ENCODE peak calls at places on chromosomes 2 and 18, in six cellular contexts. L is neural progenitor cell, T is PC-3, H is GM23248, J is OCI-LY7, Z is GM23338. I is an unnamed sample.

GRCh38 chr2:43083710-43084698 is 142.4 kb downstream of the ZFP36L2 start:
- DNase-seq in T (peak; percentile 48), J (no peak), H (peak; percentile 78), Z (peak; percentile 39), L (peak; percentile 64), I (peak; percentile 60)

GRCh38 chr2:39128919-39129391 is 8.1 kb upstream of the SOS1 start:
- DNase-seq in L (no peak), J (peak; percentile 64), Z (no peak), T (peak; percentile 52), H (peak; percentile 20), I (no peak)

GRCh38 chr18:30522288-30522929 is 520.1 kb downstream of the DSC3 start:
- DNase-seq in L (no peak), J (no peak), Z (peak; percentile 64), H (no peak), T (no peak), I (no peak)

GRCh38 chr2:3986063-3986462 is 282.7 kb downstream of the DCDC2C start:
- DNase-seq in J (no peak), L (no peak), Z (no peak), T (peak; percentile 15), H (no peak), I (no peak)

GRCh38 chr2:215729985-215730620 is 283.2 kb downstream of the MREG start:
- DNase-seq in J (no peak), T (no peak), Z (no peak), H (peak; percentile 58), L (no peak), I (no peak)

GRCh38 chr18:10391506-10391905 is 62.9 kb upstream of the APCDD1 start:
- DNase-seq in T (no peak), L (no peak), H (no peak), Z (no peak), J (no peak), I (no peak)

GRCh38 chr2:124112966-124113365 is 87.9 kb downstream of the CNTNAP5 start:
- DNase-seq in J (no peak), T (peak; percentile 61), Z (no peak), H (peak; percentile 6), L (no peak), I (no peak)

GRCh38 chr2:222950886-222951285 is 90.0 kb downstream of the ACSL3 start:
- DNase-seq in H (peak; percentile 85), T (peak; percentile 27), Z (no peak), J (no peak), L (no peak), I (peak; percentile 44)

GRCh38 chr2:78431241-78431640 is 594.3 kb upstream of the REG3G start:
- DNase-seq in Z (peak; percentile 26), J (no peak), T (no peak), H (no peak), L (peak; percentile 45), I (no peak)

GRCh38 chr2:7026740-7027139 is 109.5 kb downstream of the RNF144A start:
- DNase-seq in L (no peak), J (no peak), H (no peak), Z (no peak), T (no peak), I (no peak)

GRCh38 chr2:69214898-69215297 is 172.1 kb downstream of the GFPT1 start:
- DNase-seq in J (no peak), H (peak; percentile 76), L (no peak), Z (no peak), T (peak; percentile 25), I (peak; percentile 31)

GRCh38 chr2:214261683-214262082 is 149.2 kb upstream of the VWC2L start:
- DNase-seq in L (no peak), T (peak; percentile 45), Z (no peak), H (peak; percentile 21), J (no peak), I (no peak)

GRCh38 chr2:129923265-129924141 is 56.0 kb upstream of the RAB6C start:
- DNase-seq in Z (peak; percentile 90), J (peak; percentile 20), L (peak; percentile 84), H (peak; percentile 65), T (peak; percentile 68), I (peak; percentile 67)

GRCh38 chr2:73075477-73076373 is 4.2 kb upstream of the SFXN5 start:
- DNase-seq in T (no peak), L (no peak), H (no peak), Z (no peak), J (no peak), I (no peak)

GRCh38 chr18:77140439-77141109 is 8.0 kb upstream of the MBP start:
- DNase-seq in L (no peak), Z (no peak), T (no peak), J (peak; percentile 17), H (no peak), I (peak; percentile 46)

GRCh38 chr2:230896346-230897115 is 28.5 kb downstream of the GPR55 start:
- DNase-seq in L (no peak), T (no peak), H (no peak), J (no peak), Z (no peak), I (peak; percentile 3)

GRCh38 chr2:240925576-240926515 is 19.7 kb downstream of the CROCC2 start:
- DNase-seq in Z (no peak), T (no peak), L (no peak), J (no peak), H (no peak), I (no peak)

GRCh38 chr2:122799391-122799790 is 1043.9 kb downstream of the TSN start:
- DNase-seq in T (no peak), L (no peak), Z (no peak), J (no peak), H (no peak), I (no peak)

GRCh38 chr2:238361877-238362276 is 41.6 kb downstream of the TRAF3IP1 start:
- DNase-seq in J (no peak), Z (no peak), T (no peak), L (no peak), H (no peak), I (no peak)

GRCh38 chr2:30280596-30281434 is 49.5 kb downstream of the LBH start:
- DNase-seq in H (no peak), L (no peak), T (no peak), Z (no peak), J (no peak), I (peak; percentile 26)

GRCh38 chr2:16257001-16257724 is 316.8 kb downstream of the MYCN start:
- DNase-seq in Z (no peak), T (no peak), H (no peak), J (no peak), L (no peak), I (no peak)

GRCh38 chr18:59837586-59837985 is 62.2 kb upstream of the PMAIP1 start:
- DNase-seq in Z (peak; percentile 91), L (peak; percentile 71), H (peak; percentile 75), T (peak; percentile 88), J (peak; percentile 72), I (peak; percentile 72)

GRCh38 chr2:156790343-156791034 is 354.3 kb downstream of the GPD2 start:
- DNase-seq in L (no peak), H (no peak), Z (no peak), J (no peak), T (no peak), I (no peak)

GRCh38 chr2:20516646-20517341 is 69.9 kb downstream of the RHOB start:
- DNase-seq in L (no peak), J (no peak), H (peak; percentile 23), Z (no peak), T (no peak), I (no peak)

GRCh38 chr2:188065386-188065785 is 226.3 kb upstream of the GULP1 start:
- DNase-seq in T (peak; percentile 9), H (no peak), J (no peak), Z (no peak), L (no peak), I (no peak)

GRCh38 chr2:235054919-235055318 is 103.1 kb downstream of the SH3BP4 start:
- DNase-seq in L (no peak), H (no peak), T (no peak), Z (no peak), J (no peak), I (no peak)

GRCh38 chr2:157574165-157574564 is 54.5 kb downstream of the ACVR1C start:
- DNase-seq in L (no peak), H (no peak), T (no peak), Z (no peak), J (no peak), I (no peak)

GRCh38 chr2:238079874-238080327 is 19.1 kb downstream of the SCLY start:
- DNase-seq in Z (no peak), J (no peak), H (no peak), T (peak; percentile 53), L (no peak), I (no peak)

GRCh38 chr2:70514612-70515055 is 39.0 kb downstream of the TGFA start:
- DNase-seq in L (no peak), H (no peak), T (no peak), Z (no peak), J (no peak), I (peak; percentile 79)

GRCh38 chr2:8426577-8426976 is 255.3 kb upstream of the ID2 start:
- DNase-seq in T (no peak), Z (no peak), L (no peak), H (no peak), J (no peak), I (no peak)

GRCh38 chr2:156398176-156398575 is 38.0 kb upstream of the GPD2 start:
- DNase-seq in H (no peak), J (no peak), T (no peak), L (no peak), Z (no peak), I (no peak)

GRCh38 chr2:179051250-179051649 is 1.3 kb upstream of the CCDC141 start:
- DNase-seq in T (no peak), L (no peak), H (no peak), Z (peak; percentile 57), J (no peak), I (peak; percentile 26)
- TF ChIP-seq EZH2phosphoT487 in T (no peak), L (no peak), H (no peak), Z (no peak), J (no peak), I (no peak)

GRCh38 chr2:217179854-217180253 is 320.0 kb upstream of the TNP1 start:
- DNase-seq in H (no peak), Z (no peak), T (no peak), J (no peak), L (no peak), I (no peak)

GRCh38 chr2:217178366-217178765 is 318.5 kb upstream of the TNP1 start:
- DNase-seq in J (no peak), L (no peak), T (no peak), Z (no peak), H (no peak), I (no peak)

GRCh38 chr2:217182996-217183395 is 323.1 kb upstream of the TNP1 start:
- DNase-seq in Z (no peak), T (no peak), H (no peak), J (no peak), L (no peak), I (no peak)

GRCh38 chr2:217183471-217183870 is 323.6 kb upstream of the TNP1 start:
- DNase-seq in J (no peak), L (no peak), T (no peak), H (no peak), Z (no peak), I (no peak)

GRCh38 chr2:217177687-217178086 is 317.8 kb upstream of the TNP1 start:
- DNase-seq in T (no peak), L (no peak), J (no peak), H (no peak), Z (no peak), I (no peak)
- TF ChIP-seq EZH2phosphoT487 in T (no peak), L (no peak), J (no peak), H (no peak), Z (no peak), I (no peak)

GRCh38 chr2:199861116-199861774 is 10.3 kb upstream of the FTCDNL1 start:
- DNase-seq in H (peak; percentile 54), J (peak; percentile 38), L (no peak), T (peak; percentile 47), Z (peak; percentile 49), I (peak; percentile 14)
- TF ChIP-seq EZH2phosphoT487 in H (no peak), J (no peak), L (no peak), T (no peak), Z (no peak), I (no peak)

GRCh38 chr2:226215902-226216503 is 583.6 kb downstream of the IRS1 start:
- DNase-seq in Z (peak; percentile 90), T (peak; percentile 69), L (peak; percentile 82), J (peak; percentile 56), H (peak; percentile 61), I (peak; percentile 74)
- TF ChIP-seq EZH2phosphoT487 in Z (no peak), T (no peak), L (no peak), J (no peak), H (no peak), I (no peak)

I was measured in hepatocyte.